ENCODE peak calls at places on chromosomes 2 and 18, in five cellular contexts. F is retinal pigment epithelial cell, V is AG04449, X is GM12865, P is hepatocyte. W is an unnamed sample.

GRCh38 chr2:226673314-226673723 is 126.3 kb downstream of the IRS1 start:
- DNase-seq in F (peak), V (no peak), X (no peak), P (peak), W (peak)

GRCh38 chr2:17506736-17507616 is 11.3 kb downstream of the RAD51AP2 start:
- DNase-seq in F (no peak), V (no peak), X (no peak), P (no peak), W (no peak)

GRCh38 chr2:180980185-180980942 is at the start of gene UBE2E3:
- DNase-seq in F (no peak), V (no peak), X (peak), P (peak), W (peak)

GRCh38 chr2:57877811-57878572 is 168.6 kb upstream of the VRK2 start:
- DNase-seq in F (no peak), V (no peak), X (no peak), P (no peak), W (no peak)

GRCh38 chr2:144444418-144444817 is 75.5 kb downstream of the ZEB2 start:
- DNase-seq in F (no peak), V (no peak), X (no peak), P (no peak), W (no peak)

GRCh38 chr2:65850695-65851094 is 418.3 kb upstream of the SPRED2 start:
- DNase-seq in F (no peak), V (no peak), X (no peak), P (no peak), W (no peak)

GRCh38 chr18:22163432-22163831 is 6.0 kb upstream of the GATA6 start:
- DNase-seq in F (no peak), V (no peak), X (no peak), P (no peak), W (no peak)

GRCh38 chr2:190765386-190766173 is 115.0 kb upstream of the GLS start:
- DNase-seq in F (peak), V (peak), X (no peak), P (no peak), W (peak)

GRCh38 chr2:170013802-170014551 is 164.0 kb upstream of the MYO3B start:
- DNase-seq in F (peak), V (no peak), X (no peak), P (peak), W (no peak)

GRCh38 chr18:8874872-8875271 is 169.5 kb downstream of the MTCL1 start:
- DNase-seq in F (no peak), V (no peak), X (no peak), P (no peak), W (no peak)

GRCh38 chr2:164873096-164873670 is 31.6 kb upstream of the COBLL1 start:
- DNase-seq in F (no peak), V (no peak), X (no peak), P (no peak), W (no peak)

GRCh38 chr2:18855027-18855426 is 265.7 kb upstream of the NT5C1B start:
- DNase-seq in F (no peak), V (no peak), X (no peak), P (no peak), W (peak)

GRCh38 chr18:35311506-35311905 is 21.5 kb upstream of the ZSCAN30 start:
- DNase-seq in F (peak), V (no peak), X (no peak), P (no peak), W (peak)

GRCh38 chr2:168114619-168115018 is 132.8 kb downstream of the STK39 start:
- DNase-seq in F (no peak), V (no peak), X (no peak), P (no peak), W (no peak)

GRCh38 chr2:24359129-24359528 is 1.2 kb downstream of the ITSN2 start:
- DNase-seq in F (no peak), V (no peak), X (no peak), P (no peak), W (no peak)

GRCh38 chr2:184472481-184472880 is 125.8 kb upstream of the ZNF804A start:
- DNase-seq in F (no peak), V (no peak), X (no peak), P (no peak), W (no peak)

GRCh38 chr2:231621051-231621879 is 28.6 kb downstream of the TEX44 start:
- DNase-seq in F (no peak), V (no peak), X (no peak), P (peak), W (peak)

GRCh38 chr2:172284209-172284608 is 143.2 kb upstream of the ITGA6 start:
- DNase-seq in F (no peak), V (no peak), X (no peak), P (no peak), W (no peak)

GRCh38 chr2:172285760-172286159 is 141.6 kb upstream of the ITGA6 start:
- DNase-seq in F (no peak), V (no peak), X (no peak), P (no peak), W (no peak)

GRCh38 chr2:172282944-172283343 is 144.4 kb upstream of the ITGA6 start:
- DNase-seq in F (peak), V (peak), X (no peak), P (peak), W (peak)

GRCh38 chr2:172283476-172283875 is 143.9 kb upstream of the ITGA6 start:
- DNase-seq in F (no peak), V (peak), X (no peak), P (no peak), W (peak)

GRCh38 chr2:172285010-172285621 is 142.3 kb upstream of the ITGA6 start:
- DNase-seq in F (no peak), V (peak), X (no peak), P (no peak), W (peak)
- H3K4me3 ChIP-seq in F (no peak), V (no peak), X (no peak), P (no peak), W (no peak)

DNA sequence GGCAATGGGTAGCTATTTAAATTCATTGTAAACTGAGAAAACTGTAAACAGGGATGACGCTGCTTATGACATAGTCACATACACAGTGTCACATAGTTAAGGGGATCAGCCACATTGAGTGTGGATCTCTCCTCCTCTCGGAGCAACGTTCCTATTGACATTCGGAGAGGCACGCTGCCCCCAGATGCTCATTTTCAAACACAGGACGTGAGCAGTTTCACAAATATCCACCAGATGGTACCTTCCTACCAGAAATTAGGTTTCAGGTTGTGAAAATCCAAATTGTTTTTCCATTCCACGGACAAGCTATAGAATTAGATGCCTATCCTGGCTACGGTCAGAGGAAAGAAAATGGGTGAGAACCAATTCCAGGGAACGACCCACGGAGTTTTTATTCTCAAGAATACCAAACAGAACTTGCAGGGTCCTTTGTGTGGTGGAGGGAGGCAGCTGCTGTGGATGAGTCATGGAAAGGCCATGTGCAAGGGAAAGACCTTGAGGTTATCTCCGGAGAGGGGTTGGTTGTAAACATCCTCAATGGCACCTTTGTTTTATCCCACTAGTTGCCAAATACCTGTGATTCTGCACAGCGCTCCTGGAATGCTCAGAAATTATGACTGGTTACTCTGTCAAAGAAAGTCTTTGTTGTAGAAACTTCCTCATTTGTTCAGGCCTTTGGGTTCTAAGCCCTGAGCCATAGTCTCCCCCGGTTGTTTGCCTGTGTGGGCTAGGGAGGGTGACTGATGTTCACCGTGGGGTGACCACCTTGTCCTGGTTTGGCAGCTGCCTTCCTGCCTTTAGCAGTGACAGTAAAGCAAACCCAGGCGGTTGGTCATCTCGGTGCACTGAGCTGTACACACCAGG is 88.0 kb downstream of the ACTR3 start:
- DNase-seq in F (peak), V (no peak), X (no peak), P (peak), W (peak)
- TF ChIP-seq CTCF in F (peak), V (peak), X (no peak), P (peak), W (peak)

GRCh38 chr2:11752906-11753305 is 6.5 kb downstream of the LPIN1 start:
- DNase-seq in F (no peak), V (no peak), X (no peak), P (no peak), W (no peak)
- H3K4me3 ChIP-seq in F (no peak), V (no peak), X (no peak), P (no peak), W (no peak)

GRCh38 chr18:11767329-11767728 is 78.3 kb downstream of the GNAL start:
- DNase-seq in F (no peak), V (no peak), X (no peak), P (no peak), W (no peak)

GRCh38 chr18:11762429-11762828 is 73.4 kb downstream of the GNAL start:
- DNase-seq in F (no peak), V (no peak), X (no peak), P (no peak), W (no peak)

GRCh38 chr18:11767935-11768334 is 78.9 kb downstream of the GNAL start:
- DNase-seq in F (peak), V (no peak), X (no peak), P (no peak), W (no peak)
- TF ChIP-seq CTCF in F (no peak), V (no peak), X (no peak), P (no peak), W (no peak)

GRCh38 chr2:11775384-11775783 is 29.0 kb downstream of the LPIN1 start:
- DNase-seq in F (no peak), V (peak), X (peak), P (no peak), W (peak)
- H3K4me3 ChIP-seq in F (no peak), V (no peak), X (no peak), P (no peak), W (peak)

GRCh38 chr2:223558970-223559369 is 43.2 kb downstream of the SCG2 start:
- DNase-seq in F (no peak), V (no peak), X (no peak), P (no peak), W (no peak)
- TF ChIP-seq CTCF in F (no peak), V (no peak), X (no peak), P (no peak), W (no peak)

GRCh38 chr2:31234690-31235503 is 945 bp downstream of the EHD3 start:
- DNase-seq in F (no peak), V (no peak), X (no peak), P (no peak), W (no peak)
- H3K4me3 ChIP-seq in F (peak), V (peak), X (no peak), P (peak), W (peak)

DNA sequence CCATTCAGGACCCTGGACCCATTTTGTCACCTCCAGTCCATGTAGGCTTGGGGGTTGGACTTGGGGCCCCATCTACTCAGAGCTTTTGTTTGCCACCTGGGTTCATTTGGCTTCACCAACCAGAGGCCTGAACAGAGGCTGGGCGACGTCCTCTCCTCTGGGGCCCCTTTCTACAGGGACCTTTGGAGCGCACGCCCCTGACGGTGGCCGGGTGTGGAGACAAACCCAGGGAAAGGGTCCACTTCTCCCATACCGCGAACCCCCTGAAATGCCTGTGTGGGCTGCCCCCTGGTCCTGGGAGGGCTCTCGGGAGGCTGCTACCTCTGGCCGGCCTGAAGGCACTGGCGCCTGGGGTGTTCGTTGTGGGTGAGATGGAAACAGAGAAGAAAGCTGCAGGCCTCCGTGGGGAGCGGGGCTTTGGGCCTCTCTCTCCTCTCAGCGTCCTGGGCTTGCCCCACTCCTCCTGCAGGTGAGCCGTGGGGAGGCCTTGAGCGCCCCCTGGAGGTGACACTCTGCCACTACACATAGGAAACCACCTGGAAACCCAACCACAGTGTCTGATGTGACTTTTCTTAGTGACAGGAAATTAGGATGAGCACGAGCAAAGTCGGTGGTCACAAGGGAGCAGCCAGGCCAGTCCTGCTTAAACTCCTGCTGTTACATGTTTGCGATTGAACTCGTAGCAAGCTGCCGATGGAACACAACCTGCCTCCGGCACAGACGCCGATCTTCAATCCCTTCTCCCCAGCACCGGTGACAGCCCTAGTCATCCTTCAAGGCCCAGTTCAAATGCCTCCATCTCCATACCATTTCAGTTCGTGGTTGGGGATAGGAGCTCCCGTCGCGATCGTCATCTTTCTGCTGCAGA is 12.0 kb upstream of the NTSR2 start:
- DNase-seq in F (no peak), V (no peak), X (peak), P (peak), W (no peak)
- TF ChIP-seq CTCF in F (peak), V (peak), X (peak), P (peak), W (peak)

W was measured in AG10803.